ENCODE peak calls at places on chromosome 1, in six cellular contexts. M is anterior cingulate cortex; F is left ventricle myocardium inferior; H is NCI-H1092 treated with DMSO at 0.1 percent for 48 hours; D is stimulated activated CD8-positive, alpha-beta memory T cell treated with anti-CD3 and anti-CD28 coated beads, Interleukin-2, amount 100 ng/mL, for 1 hour; R is PC-3. L is an unnamed sample.

GRCh38 chr1:220791287-220791686 is 4.6 kb downstream of the MTARC1 start:
- DNase-seq in D (no peak), R (no peak), H (peak; percentile 78), F (no peak), M (no peak), L (no peak)

GRCh38 chr1:17861685-17862084 is 106.6 kb downstream of the ACTL8 start:
- DNase-seq in F (no peak), H (peak; percentile 36), D (no peak), M (no peak), R (no peak), L (no peak)

GRCh38 chr1:95509989-95510388 is 276.0 kb downstream of the RWDD3 start:
- DNase-seq in R (no peak), H (no peak), M (no peak), D (no peak), F (no peak), L (no peak)

GRCh38 chr1:40936878-40937484 is 42.5 kb upstream of the CTPS1 start:
- DNase-seq in R (no peak), H (no peak), F (no peak), M (no peak), D (no peak), L (no peak)

GRCh38 chr1:247456914-247457638 is 828 bp downstream of the OR2B11 start:
- DNase-seq in H (no peak), D (no peak), M (peak; percentile 33), R (no peak), F (no peak), L (no peak)

GRCh38 chr1:177561436-177561835 is 390.7 kb downstream of the BRINP2 start:
- DNase-seq in D (no peak), M (no peak), H (no peak), R (no peak), F (no peak), L (no peak)

GRCh38 chr1:221994274-221994698 is 252.4 kb upstream of the DUSP10 start:
- DNase-seq in H (no peak), D (no peak), F (no peak), R (peak; percentile 38), M (no peak), L (no peak)

GRCh38 chr1:153540394-153541361 is at the start of gene S100A5:
- DNase-seq in D (no peak), H (no peak), M (no peak), R (peak; percentile 96), F (no peak), L (no peak)

GRCh38 chr1:205569411-205570172 is 62.2 kb downstream of the ELK4 start:
- DNase-seq in M (no peak), R (peak; percentile 41), F (no peak), H (no peak), D (no peak), L (no peak)

GRCh38 chr1:61184035-61184713 is 101.8 kb downstream of the NFIA start:
- DNase-seq in D (no peak), F (peak; percentile 93), M (peak; percentile 86), R (peak; percentile 56), H (peak; percentile 90), L (no peak)

GRCh38 chr1:204660509-204660908 is 25.0 kb downstream of the LRRN2 start:
- DNase-seq in R (no peak), M (no peak), D (no peak), H (no peak), F (no peak), L (no peak)

GRCh38 chr1:15118579-15118978 is 35.0 kb upstream of the TMEM51 start:
- DNase-seq in H (no peak), D (no peak), R (no peak), F (no peak), M (no peak), L (no peak)

L was measured in SW 1271.